ENCODE peak calls at places on chromosomes 2 and 18, in seven cellular contexts. One of them, this sample, is unnamed.

GRCh38 chr2:104344985-104345384 is 508.9 kb upstream of the POU3F3 start:
- DNase-seq in foreskin fibroblast: no peak
- DNase-seq in stimulated activated CD4-positive, alpha-beta T cell treated with anti-CD3 and anti-CD28 coated beads, Interleukin-12 subunit alpha, Interleukin-12 subunit beta, amount 100 ng/mL, for 4 hours: no peak
- DNase-seq in fibroblast of mammary gland: no peak
- DNase-seq in NCI-H510A: no peak
- DNase-seq in iris pigment epithelial cell: no peak
- DNase-seq in NCI-H69: no peak
- DNase-seq in this sample: no peak

GRCh38 chr2:213688129-213688528 is 403.9 kb downstream of the SPAG16 start:
- DNase-seq in foreskin fibroblast: no peak
- DNase-seq in stimulated activated CD4-positive, alpha-beta T cell treated with anti-CD3 and anti-CD28 coated beads, Interleukin-12 subunit alpha, Interleukin-12 subunit beta, amount 100 ng/mL, for 4 hours: no peak
- DNase-seq in fibroblast of mammary gland: no peak
- DNase-seq in NCI-H510A: no peak
- DNase-seq in iris pigment epithelial cell: no peak
- DNase-seq in NCI-H69: no peak
- DNase-seq in this sample: no peak

GRCh38 chr2:56811401-56811800 is 627.6 kb downstream of the CCDC85A start:
- DNase-seq in foreskin fibroblast: no peak
- DNase-seq in stimulated activated CD4-positive, alpha-beta T cell treated with anti-CD3 and anti-CD28 coated beads, Interleukin-12 subunit alpha, Interleukin-12 subunit beta, amount 100 ng/mL, for 4 hours: no peak
- DNase-seq in fibroblast of mammary gland: no peak
- DNase-seq in NCI-H510A: no peak
- DNase-seq in iris pigment epithelial cell: peak
- DNase-seq in NCI-H69: no peak
- DNase-seq in this sample: no peak

GRCh38 chr18:71850602-71851001 is 693.5 kb downstream of the CBLN2 start:
- DNase-seq in foreskin fibroblast: no peak
- DNase-seq in stimulated activated CD4-positive, alpha-beta T cell treated with anti-CD3 and anti-CD28 coated beads, Interleukin-12 subunit alpha, Interleukin-12 subunit beta, amount 100 ng/mL, for 4 hours: no peak
- DNase-seq in fibroblast of mammary gland: no peak
- DNase-seq in NCI-H510A: no peak
- DNase-seq in iris pigment epithelial cell: no peak
- DNase-seq in NCI-H69: no peak
- DNase-seq in this sample: no peak

GRCh38 chr2:21710031-21710430 is 586.3 kb downstream of the TDRD15 start:
- DNase-seq in foreskin fibroblast: no peak
- DNase-seq in stimulated activated CD4-positive, alpha-beta T cell treated with anti-CD3 and anti-CD28 coated beads, Interleukin-12 subunit alpha, Interleukin-12 subunit beta, amount 100 ng/mL, for 4 hours: no peak
- DNase-seq in fibroblast of mammary gland: no peak
- DNase-seq in NCI-H510A: no peak
- DNase-seq in iris pigment epithelial cell: no peak
- DNase-seq in NCI-H69: no peak
- DNase-seq in this sample: no peak

GRCh38 chr2:42569116-42569711 is 782 bp downstream of the MTA3 start:
- DNase-seq in foreskin fibroblast: peak
- DNase-seq in stimulated activated CD4-positive, alpha-beta T cell treated with anti-CD3 and anti-CD28 coated beads, Interleukin-12 subunit alpha, Interleukin-12 subunit beta, amount 100 ng/mL, for 4 hours: peak
- DNase-seq in fibroblast of mammary gland: peak
- DNase-seq in NCI-H510A: no peak
- DNase-seq in iris pigment epithelial cell: peak
- DNase-seq in NCI-H69: peak
- DNase-seq in this sample: peak

GRCh38 chr2:11903085-11903484 is 156.7 kb downstream of the LPIN1 start:
- DNase-seq in foreskin fibroblast: no peak
- DNase-seq in stimulated activated CD4-positive, alpha-beta T cell treated with anti-CD3 and anti-CD28 coated beads, Interleukin-12 subunit alpha, Interleukin-12 subunit beta, amount 100 ng/mL, for 4 hours: no peak
- DNase-seq in fibroblast of mammary gland: no peak
- DNase-seq in NCI-H510A: no peak
- DNase-seq in iris pigment epithelial cell: no peak
- DNase-seq in NCI-H69: no peak
- DNase-seq in this sample: no peak

GRCh38 chr2:177326591-177326990 is 62.1 kb upstream of the NFE2L2 start:
- DNase-seq in foreskin fibroblast: no peak
- DNase-seq in stimulated activated CD4-positive, alpha-beta T cell treated with anti-CD3 and anti-CD28 coated beads, Interleukin-12 subunit alpha, Interleukin-12 subunit beta, amount 100 ng/mL, for 4 hours: no peak
- DNase-seq in fibroblast of mammary gland: no peak
- DNase-seq in NCI-H510A: no peak
- DNase-seq in iris pigment epithelial cell: no peak
- DNase-seq in NCI-H69: no peak
- DNase-seq in this sample: no peak

GRCh38 chr2:186126181-186126580 is 359.9 kb upstream of the ZC3H15 start:
- DNase-seq in foreskin fibroblast: no peak
- DNase-seq in stimulated activated CD4-positive, alpha-beta T cell treated with anti-CD3 and anti-CD28 coated beads, Interleukin-12 subunit alpha, Interleukin-12 subunit beta, amount 100 ng/mL, for 4 hours: no peak
- DNase-seq in fibroblast of mammary gland: peak
- DNase-seq in NCI-H510A: no peak
- DNase-seq in iris pigment epithelial cell: no peak
- DNase-seq in NCI-H69: no peak
- DNase-seq in this sample: no peak

GRCh38 chr2:178478102-178478441 is 328 bp downstream of the FKBP7 start:
- DNase-seq in foreskin fibroblast: peak
- DNase-seq in stimulated activated CD4-positive, alpha-beta T cell treated with anti-CD3 and anti-CD28 coated beads, Interleukin-12 subunit alpha, Interleukin-12 subunit beta, amount 100 ng/mL, for 4 hours: no peak
- DNase-seq in fibroblast of mammary gland: peak
- DNase-seq in NCI-H510A: no peak
- DNase-seq in iris pigment epithelial cell: peak
- DNase-seq in NCI-H69: peak
- DNase-seq in this sample: peak

GRCh38 chr2:182915369-182916326 is 49.2 kb upstream of the FRZB start:
- DNase-seq in foreskin fibroblast: peak
- DNase-seq in stimulated activated CD4-positive, alpha-beta T cell treated with anti-CD3 and anti-CD28 coated beads, Interleukin-12 subunit alpha, Interleukin-12 subunit beta, amount 100 ng/mL, for 4 hours: no peak
- DNase-seq in fibroblast of mammary gland: peak
- DNase-seq in NCI-H510A: no peak
- DNase-seq in iris pigment epithelial cell: peak
- DNase-seq in NCI-H69: peak
- DNase-seq in this sample: no peak